ENCODE peak calls at places on chromosomes 11 and 22, in five cellular contexts. B, U, J, A and E are unnamed samples.
A peak's percentile ranks its signal among the peaks of the same experiment; 100 is the strongest.

GRCh38 chr11:95585752-95586077 is 203.9 kb downstream of the FAM76B start:
- DNase-seq in A (no peak), B (no peak), J (no peak), U (no peak), E (no peak)

GRCh38 chr22:46583571-46583970 is 36.6 kb upstream of the GRAMD4 start:
- DNase-seq in B (no peak), A (no peak), U (no peak), J (no peak), E (no peak)

GRCh38 chr11:68206211-68206610 is 6.9 kb downstream of the KMT5B start:
- DNase-seq in U (no peak), J (no peak), B (peak; percentile 74), A (no peak), E (no peak)

GRCh38 chr11:30107899-30108298 is 91.1 kb upstream of the KCNA4 start:
- DNase-seq in A (no peak), B (peak; percentile 65), J (no peak), U (no peak), E (no peak)

GRCh38 chr11:132782102-132782501 is 750.2 kb downstream of the OPCML start:
- DNase-seq in J (no peak), A (no peak), U (no peak), B (no peak), E (no peak)

GRCh38 chr11:1478011-1478410 is 8.6 kb downstream of the MOB2 start:
- DNase-seq in U (no peak), B (no peak), A (no peak), J (no peak), E (no peak)

GRCh38 chr11:8365542-8365941 is 101.9 kb upstream of the LMO1 start:
- DNase-seq in J (no peak), A (no peak), U (no peak), B (no peak), E (no peak)

GRCh38 chr11:1871531-1871930 is 18.6 kb downstream of the LSP1 start:
- DNase-seq in J (no peak), B (no peak), A (no peak), U (no peak), E (peak; percentile 14)

GRCh38 chr11:126140932-126141291 is 70.5 kb downstream of the RPUSD4 start:
- DNase-seq in B (peak; percentile 82), A (peak; percentile 62), J (no peak), U (no peak), E (no peak)

GRCh38 chr11:115656684-115657083 is 152.5 kb upstream of the CADM1 start:
- DNase-seq in U (no peak), B (no peak), J (no peak), A (no peak), E (no peak)

GRCh38 chr11:71246559-71246958 is 5.8 kb downstream of the SHANK2 start:
- DNase-seq in A (peak; percentile 5), J (no peak), U (no peak), B (no peak), E (no peak)

GRCh38 chr22:39360674-39361413 is 11.1 kb downstream of the SYNGR1 start:
- DNase-seq in B (no peak), U (no peak), J (no peak), A (no peak), E (no peak)

GRCh38 chr11:123045101-123045500 is 16.8 kb downstream of the HSPA8 start:
- DNase-seq in U (no peak), J (no peak), B (no peak), A (no peak), E (no peak)

GRCh38 chr11:92653448-92653847 is 316.0 kb upstream of the MTNR1B start:
- DNase-seq in B (no peak), J (no peak), A (no peak), U (no peak), E (no peak)

GRCh38 chr11:65476632-65477270 is 22.1 kb upstream of the MALAT1 start:
- DNase-seq in U (no peak), B (peak; percentile 69), J (no peak), A (peak; percentile 64), E (no peak)

GRCh38 chr11:65471410-65471762 is 27.5 kb upstream of the MALAT1 start:
- DNase-seq in U (no peak), J (no peak), B (peak; percentile 80), A (peak; percentile 84), E (no peak)

GRCh38 chr11:65470433-65470832 is 28.4 kb upstream of the MALAT1 start:
- DNase-seq in J (no peak), A (no peak), B (no peak), U (no peak), E (no peak)

GRCh38 chr11:65477271-65478029 is 21.4 kb upstream of the MALAT1 start:
- DNase-seq in B (peak; percentile 92), U (peak; percentile 94), J (peak; percentile 81), A (peak; percentile 97), E (peak; percentile 96)

DNA sequence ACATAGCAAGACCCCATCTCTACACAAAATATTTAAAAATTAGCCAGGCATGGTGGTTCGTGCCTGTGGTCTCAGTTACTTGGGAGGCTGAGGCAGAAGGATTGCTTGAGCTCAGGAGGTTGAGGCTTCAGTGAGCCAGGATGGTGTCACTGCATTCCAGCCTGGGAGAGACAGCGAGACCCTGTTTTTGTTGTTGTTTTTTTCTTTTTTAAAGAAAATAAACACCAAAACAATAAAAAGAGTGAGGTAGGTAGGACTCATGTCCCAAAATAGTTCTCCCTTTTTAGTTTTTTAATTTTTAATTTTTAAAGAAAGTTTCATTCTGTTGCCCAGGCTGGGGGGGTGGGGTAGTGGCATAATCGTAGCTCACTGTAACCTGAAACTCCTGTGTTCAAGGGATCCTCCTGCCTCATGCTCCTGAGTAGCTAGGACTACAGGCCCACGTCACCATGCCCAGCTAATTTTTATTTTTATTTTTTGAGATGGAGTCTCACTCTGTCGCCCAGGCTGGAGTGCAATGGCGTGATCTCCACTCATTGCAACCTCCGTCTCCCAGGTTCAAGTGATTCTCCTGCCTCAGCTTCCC is 25.5 kb upstream of the MALAT1 start:
- DNase-seq in U (no peak), B (no peak), A (no peak), J (no peak), E (no peak)
- TF ChIP-seq CTCF in U (no peak), B (no peak), A (no peak), J (no peak), E (no peak)

GRCh38 chr11:131038597-131038996 is 122.3 kb upstream of the SNX19 start:
- DNase-seq in B (no peak), U (no peak), J (no peak), A (no peak), E (no peak)

GRCh38 chr11:131036544-131036943 is 120.3 kb upstream of the SNX19 start:
- DNase-seq in B (peak; percentile 20), A (no peak), J (no peak), U (no peak), E (no peak)

GRCh38 chr11:131042041-131042390 is 125.7 kb upstream of the SNX19 start:
- DNase-seq in A (no peak), B (no peak), J (no peak), U (no peak), E (no peak)

GRCh38 chr11:131041331-131042040 is 125.2 kb upstream of the SNX19 start:
- DNase-seq in J (no peak), A (no peak), U (no peak), B (no peak), E (no peak)

DNA sequence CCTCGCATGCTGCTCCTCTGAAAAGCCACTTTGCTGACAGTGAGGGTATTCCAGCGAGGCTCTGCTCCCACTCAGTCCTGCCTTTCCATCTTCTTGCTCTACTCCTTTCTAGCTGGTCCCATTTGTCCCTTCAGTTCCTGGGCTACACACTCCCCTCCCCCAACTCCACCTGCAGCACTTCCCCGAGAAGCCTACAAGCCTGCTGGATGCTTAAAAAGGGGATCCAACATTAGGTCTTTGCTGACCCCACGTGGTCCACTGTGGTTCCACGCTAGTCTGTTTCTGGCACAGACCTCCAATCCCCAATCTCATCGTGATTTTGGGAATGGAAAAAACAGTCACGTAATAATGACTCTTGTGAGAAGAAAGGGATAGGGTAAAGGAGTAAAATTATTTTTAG is 121.6 kb upstream of the SNX19 start:
- DNase-seq in U (no peak), B (no peak), A (no peak), J (no peak), E (no peak)
- TF ChIP-seq CTCF in U (no peak), B (peak; percentile 6), A (no peak), J (no peak), E (no peak)

DNA sequence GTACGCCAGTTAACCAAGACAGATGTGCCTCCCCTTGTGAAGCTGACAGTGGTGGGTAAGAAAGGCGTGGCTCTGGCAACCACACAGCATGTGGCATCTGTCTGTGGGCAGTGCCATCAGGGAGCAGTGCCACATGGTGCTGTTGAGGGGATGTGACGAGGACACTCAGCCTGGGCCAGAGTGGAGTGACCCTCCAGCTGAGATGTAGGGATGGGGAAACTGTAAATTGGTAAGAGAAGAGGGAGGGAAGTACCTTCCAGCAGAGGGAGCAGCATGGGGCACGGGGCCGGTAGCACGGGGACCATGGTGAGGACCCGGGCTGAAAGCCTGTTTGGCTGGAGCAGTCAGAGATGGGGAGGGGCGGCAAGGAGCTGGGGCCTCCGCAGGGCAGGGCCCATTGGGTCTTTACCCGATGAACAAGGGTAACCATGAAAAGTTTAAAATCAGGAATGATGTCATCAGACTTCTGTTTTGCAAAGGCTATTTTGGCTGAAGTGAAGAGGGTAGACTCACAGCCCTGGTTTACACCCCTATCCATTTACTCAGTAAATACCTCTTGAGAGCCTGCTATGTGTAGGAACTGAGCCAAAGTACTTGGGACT is 10.4 kb downstream of the TMPRSS6 start:
- DNase-seq in J (no peak), B (no peak), U (peak; percentile 17), A (no peak), E (no peak)
- TF ChIP-seq CTCF in J (no peak), B (peak; percentile 10), U (peak; percentile 36), A (no peak), E (no peak)

DNA sequence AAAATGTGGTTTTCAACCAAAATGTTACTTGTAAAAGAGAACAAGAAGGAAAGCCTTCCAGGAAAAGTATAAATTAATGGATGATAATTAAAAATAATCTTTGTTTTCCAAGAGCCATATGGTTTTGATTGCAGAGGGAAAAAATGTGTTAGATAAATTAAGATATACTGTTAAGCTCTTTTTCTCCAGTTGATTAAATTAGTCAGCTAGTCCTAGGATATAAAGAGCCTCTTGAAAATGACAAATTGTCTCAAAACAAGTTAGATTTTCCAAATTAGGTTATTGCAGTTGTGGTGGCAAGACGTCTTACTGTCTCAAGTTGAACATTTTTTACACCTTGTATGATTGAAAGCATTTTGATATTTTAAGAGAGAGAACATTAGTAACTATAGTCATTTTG is 110.9 kb downstream of the DYNC2H1 start:
- DNase-seq in U (no peak), B (no peak), J (no peak), A (no peak), E (no peak)
- TF ChIP-seq CTCF in U (no peak), B (no peak), J (no peak), A (no peak), E (no peak)

GRCh38 chr11:5553347-5553746 is 5.0 kb upstream of the OR52H1 start:
- DNase-seq in U (no peak), B (peak; percentile 7), J (no peak), A (no peak), E (no peak)
- TF ChIP-seq CTCF in U (no peak), B (peak; percentile 14), J (peak; percentile 40), A (no peak), E (no peak)

DNA sequence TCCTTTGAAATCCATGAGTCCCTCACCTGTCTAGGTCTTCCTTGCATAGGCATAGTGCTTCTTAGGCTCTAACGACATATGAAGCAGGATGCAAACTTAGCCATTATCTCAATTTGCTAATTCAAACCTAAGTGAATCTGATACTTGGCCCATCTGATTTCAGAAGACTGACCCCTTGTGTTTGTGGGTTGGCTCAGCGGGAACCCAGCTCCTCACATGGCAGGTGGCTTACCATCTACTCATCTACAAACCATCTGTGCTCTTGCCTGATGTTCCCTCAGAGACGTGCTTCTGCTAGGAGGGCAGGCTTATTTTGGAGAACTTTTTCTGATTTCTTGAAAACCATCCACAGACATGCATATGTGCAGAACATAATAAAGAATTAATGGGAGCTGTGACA is 15.2 kb downstream of the ELMOD1 start:
- DNase-seq in U (no peak), J (no peak), A (no peak), B (no peak), E (no peak)
- TF ChIP-seq CTCF in U (no peak), J (no peak), A (no peak), B (no peak), E (no peak)

GRCh38 chr11:75731095-75731494 is 13.5 kb downstream of the MOGAT2 start:
- DNase-seq in A (peak; percentile 3), J (no peak), U (no peak), B (no peak), E (no peak)
- TF ChIP-seq CTCF in A (no peak), J (no peak), U (no peak), B (no peak), E (no peak)